ENCODE peak calls at places on chromosomes 12 and 14, in ten cellular contexts. Y, S, A, V, M, O, T, D, L and J are unnamed samples.

GRCh38 chr14:74198441-74199234 is 40.6 kb upstream of the VSX2 start:
- DNase-seq in Y (no peak), S (no peak), A (no peak), V (no peak), M (no peak), O (no peak), T (no peak), D (no peak), L (no peak), J (no peak)

GRCh38 chr14:97713023-97713422 is 915.8 kb downstream of the VRK1 start:
- DNase-seq in Y (no peak), S (no peak), A (peak; percentile 40), V (no peak), M (peak; percentile 83), O (no peak), T (no peak), D (no peak), L (no peak), J (no peak)

GRCh38 chr12:97038859-97039258 is 131.8 kb downstream of the NEDD1 start:
- DNase-seq in Y (no peak), S (no peak), A (no peak), V (no peak), M (no peak), O (no peak), T (no peak), D (no peak), L (no peak), J (no peak)

GRCh38 chr14:103520657-103521437 is 1.8 kb downstream of the CKB start:
- DNase-seq in Y (no peak), S (peak; percentile 48), A (peak; percentile 76), V (peak; percentile 76), M (peak; percentile 64), O (peak; percentile 89), T (peak; percentile 79), D (peak; percentile 88), L (peak; percentile 83), J (peak; percentile 86)

GRCh38 chr14:105093426-105094192 is 28.4 kb upstream of the GPR132 start:
- DNase-seq in Y (no peak), S (no peak), A (peak; percentile 90), V (peak; percentile 84), M (peak; percentile 84), O (peak; percentile 88), T (peak; percentile 90), D (peak; percentile 78), L (peak; percentile 81), J (peak; percentile 82)

GRCh38 chr12:52189376-52190174 is 2.2 kb downstream of the KRT80 start:
- DNase-seq in Y (no peak), S (no peak), A (no peak), V (no peak), M (no peak), O (no peak), T (no peak), D (no peak), L (no peak), J (no peak)

GRCh38 chr12:40325349-40325960 is 100.7 kb downstream of the LRRK2 start:
- DNase-seq in Y (no peak), S (peak; percentile 63), A (peak; percentile 7), V (peak; percentile 8), M (peak; percentile 51), O (no peak), T (peak; percentile 46), D (no peak), L (no peak), J (no peak)

GRCh38 chr12:96397756-96398421 is 2.4 kb downstream of the CDK17 start:
- DNase-seq in Y (no peak), S (no peak), A (no peak), V (no peak), M (no peak), O (no peak), T (no peak), D (no peak), L (no peak), J (no peak)

DNA sequence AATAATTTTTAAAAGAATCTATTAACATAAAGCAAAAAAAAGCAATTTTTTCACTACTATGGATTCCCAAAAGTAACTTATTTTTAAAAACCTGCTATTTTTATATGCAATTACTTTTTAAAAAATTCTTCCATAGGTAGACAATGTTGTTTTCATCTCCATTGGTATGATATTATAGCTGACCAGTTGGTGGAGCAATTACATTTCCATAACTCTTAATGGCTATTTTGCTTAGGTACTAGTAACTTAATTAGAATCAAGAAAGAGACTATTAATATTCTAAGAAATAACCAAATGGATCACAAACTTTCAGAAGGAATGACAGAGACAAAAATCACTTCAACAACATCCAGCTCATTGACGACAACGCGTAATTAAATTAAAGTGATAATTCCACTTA is 64.7 kb upstream of the PTCSC3 start:
- DNase-seq in Y (no peak), S (no peak), A (no peak), V (no peak), M (no peak), O (no peak), T (no peak), D (no peak), L (no peak), J (no peak)
- TF ChIP-seq CTCF in Y (no peak), S (peak; percentile 52), A (no peak), V (peak; percentile 18), M (no peak), O (no peak), T (no peak), D (no peak), L (no peak), J (no peak)

GRCh38 chr14:100076133-100076532 is 10.9 kb downstream of the EVL start:
- DNase-seq in Y (no peak), S (no peak), A (peak; percentile 77), V (peak; percentile 39), M (no peak), O (no peak), T (peak; percentile 51), D (peak; percentile 60), L (no peak), J (no peak)
- TF ChIP-seq CTCF in Y (peak; percentile 34), S (peak; percentile 56), A (peak; percentile 70), V (peak; percentile 74), M (no peak), O (no peak), T (peak; percentile 37), D (no peak), L (no peak), J (peak; percentile 48)

GRCh38 chr14:49549881-49550280 is 36.3 kb downstream of the RPS29 start:
- DNase-seq in Y (no peak), S (no peak), A (no peak), V (no peak), M (no peak), O (no peak), T (no peak), D (no peak), L (no peak), J (no peak)

GRCh38 chr14:49551569-49551968 is 34.6 kb downstream of the RPS29 start:
- DNase-seq in Y (no peak), S (no peak), A (no peak), V (no peak), M (no peak), O (no peak), T (no peak), D (no peak), L (no peak), J (no peak)

GRCh38 chr14:49549446-49549845 is 36.7 kb downstream of the RPS29 start:
- DNase-seq in Y (no peak), S (no peak), A (no peak), V (no peak), M (no peak), O (no peak), T (no peak), D (no peak), L (no peak), J (no peak)

GRCh38 chr14:49552630-49553029 is 33.5 kb downstream of the RPS29 start:
- DNase-seq in Y (no peak), S (no peak), A (no peak), V (no peak), M (no peak), O (no peak), T (no peak), D (no peak), L (no peak), J (no peak)

DNA sequence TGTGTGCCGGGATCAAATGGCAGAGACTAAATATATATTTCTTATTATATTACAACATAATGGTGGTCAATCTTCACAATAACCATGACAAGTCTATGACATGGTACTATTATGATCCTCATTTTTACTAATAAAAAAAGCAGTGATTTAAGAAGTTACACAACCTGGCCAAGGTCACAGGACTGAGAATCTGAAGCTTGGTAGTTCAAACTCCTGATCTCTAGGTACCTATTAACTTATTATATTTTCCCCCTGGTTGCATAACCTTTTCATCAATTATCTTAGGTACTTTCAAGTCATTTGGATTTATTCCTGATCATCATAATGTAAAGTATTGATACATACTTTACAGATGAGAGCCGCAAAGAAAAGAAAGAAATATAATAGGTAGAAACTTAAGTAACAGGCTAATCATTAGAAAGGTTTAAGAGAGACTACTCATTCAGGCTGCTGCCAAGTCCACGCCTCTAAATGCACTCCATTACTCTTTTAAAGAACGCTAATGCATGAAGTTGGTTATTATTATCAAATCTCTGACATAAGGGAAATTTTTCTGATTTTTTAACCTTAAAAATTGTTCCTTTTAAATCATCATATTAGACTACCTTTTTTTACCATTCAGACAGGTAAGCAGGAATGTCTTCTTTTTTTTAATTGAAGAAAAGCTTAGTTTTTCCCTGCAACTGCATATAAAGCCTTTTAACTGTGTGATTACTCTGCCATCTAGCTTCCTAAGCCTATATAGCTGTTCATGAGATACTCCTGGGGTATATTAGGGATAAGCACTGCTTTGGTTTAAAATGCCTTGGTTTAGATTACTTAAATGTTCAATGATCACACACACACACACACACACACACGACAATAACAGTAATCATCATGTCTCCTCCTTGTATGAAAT is 35.6 kb downstream of the RPS29 start:
- DNase-seq in Y (no peak), S (peak; percentile 7), A (no peak), V (no peak), M (peak; percentile 40), O (no peak), T (no peak), D (no peak), L (no peak), J (no peak)
- TF ChIP-seq CTCF in Y (peak; percentile 20), S (peak; percentile 57), A (no peak), V (no peak), M (peak; percentile 19), O (no peak), T (peak; percentile 19), D (no peak), L (peak; percentile 15), J (no peak)

GRCh38 chr12:18583655-18584054 is 154.2 kb downstream of the PLCZ1 start:
- DNase-seq in Y (no peak), S (no peak), A (no peak), V (no peak), M (no peak), O (no peak), T (no peak), D (no peak), L (no peak), J (no peak)

GRCh38 chr12:18591473-18591872 is 146.3 kb downstream of the PLCZ1 start:
- DNase-seq in Y (no peak), S (no peak), A (no peak), V (no peak), M (no peak), O (no peak), T (no peak), D (no peak), L (no peak), J (no peak)

DNA sequence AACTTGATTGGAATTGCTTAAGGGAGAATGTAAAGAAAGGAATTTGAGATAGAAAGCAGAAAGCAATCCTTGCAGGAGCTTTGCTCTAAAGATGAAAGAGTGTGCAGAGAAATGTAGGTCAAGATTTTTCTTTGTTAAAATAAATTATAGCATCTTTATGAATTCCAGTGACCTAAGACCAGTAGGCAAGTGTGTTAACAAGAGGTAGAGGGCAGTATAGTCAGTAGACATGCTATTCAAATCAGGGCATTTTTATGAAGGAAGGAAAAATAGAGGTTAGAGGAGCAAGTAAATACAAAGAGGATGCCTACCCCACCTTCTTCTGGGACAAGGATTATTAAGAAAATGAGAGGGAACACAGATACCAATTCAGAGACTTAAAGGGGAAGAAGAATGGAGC is 148.5 kb downstream of the PLCZ1 start:
- DNase-seq in Y (no peak), S (no peak), A (no peak), V (no peak), M (no peak), O (no peak), T (no peak), D (no peak), L (no peak), J (no peak)
- TF ChIP-seq CTCF in Y (no peak), S (no peak), A (no peak), V (no peak), M (no peak), O (no peak), T (no peak), D (no peak), L (peak; percentile 25), J (no peak)